ENCODE peak calls at places on chromosomes 3 and 15, in four cellular contexts. K is esophagus muscularis mucosa, D is body of pancreas, Y is heart left ventricle. I is an unnamed sample. For H3K36me3, the result is how much of the 10 kb centered on the place peaks cover.

GRCh38 chr3:196941846-196942225 is 492 bp downstream of the NCBP2 start:
- DNase-seq in K (no peak), D (no peak), Y (peak), I (peak)

GRCh38 chr3:146468234-146468931 is 978 bp downstream of the PLSCR2 start:
- DNase-seq in K (no peak), D (no peak), Y (no peak), I (peak)

GRCh38 chr15:66701422-66702034 is 508 bp upstream of the SMAD6 start:
- DNase-seq in K (no peak), D (no peak), Y (peak), I (peak)

GRCh38 chr3:168024537-168024941 is 71.2 kb downstream of the GOLIM4 start:
- DNase-seq in K (no peak), D (no peak), Y (no peak), I (no peak)

GRCh38 chr15:71125831-71126453 is 10.7 kb downstream of the THSD4 start:
- DNase-seq in K (no peak), D (no peak), Y (no peak), I (no peak)

GRCh38 chr3:51604212-51604611 is 65.7 kb downstream of the RAD54L2 start:
- DNase-seq in K (no peak), D (no peak), Y (no peak), I (no peak)

GRCh38 chr3:85652322-85652721 is 693.5 kb downstream of the CADM2 start:
- DNase-seq in K (no peak), D (no peak), Y (no peak), I (no peak)

GRCh38 chr15:27851811-27852210 is 247.3 kb downstream of the OCA2 start:
- DNase-seq in K (peak), D (no peak), Y (no peak), I (no peak)

GRCh38 chr3:50890688-50891344 is 216.1 kb downstream of the DOCK3 start:
- DNase-seq in K (no peak), D (no peak), Y (no peak), I (no peak)

GRCh38 chr15:77506311-77507150 is 85.8 kb downstream of the HMG20A start:
- DNase-seq in K (no peak), D (peak), Y (peak), I (peak)

GRCh38 chr3:25944328-25944727 is 154.4 kb downstream of the OXSM start:
- DNase-seq in K (no peak), D (no peak), Y (no peak), I (no peak)

GRCh38 chr15:60788514-60789091 is 309.7 kb upstream of the ICE2 start:
- DNase-seq in K (no peak), D (no peak), Y (no peak), I (no peak)

GRCh38 chr3:133038089-133038730 is at the start of gene TMEM108:
- DNase-seq in K (no peak), D (peak), Y (peak), I (peak)

GRCh38 chr15:84956199-84956598 is 25.5 kb upstream of the PDE8A start:
- DNase-seq in K (no peak), D (no peak), Y (no peak), I (no peak)

GRCh38 chr3:37982351-37982750 is 8.2 kb upstream of the VILL start:
- DNase-seq in K (no peak), D (no peak), Y (no peak), I (no peak)

GRCh38 chr3:106765342-106765741 is 611.9 kb upstream of the CCDC54 start:
- DNase-seq in K (no peak), D (no peak), Y (no peak), I (no peak)

GRCh38 chr3:11300970-11301369 is 28.8 kb downstream of the ATG7 start:
- DNase-seq in K (no peak), D (no peak), Y (no peak), I (no peak)

GRCh38 chr3:130465486-130465885 is 51.5 kb upstream of the COL6A6 start:
- DNase-seq in K (no peak), D (no peak), Y (no peak), I (no peak)
- TF ChIP-seq CTCF in K (no peak), D (no peak), Y (no peak), I (no peak)

DNA sequence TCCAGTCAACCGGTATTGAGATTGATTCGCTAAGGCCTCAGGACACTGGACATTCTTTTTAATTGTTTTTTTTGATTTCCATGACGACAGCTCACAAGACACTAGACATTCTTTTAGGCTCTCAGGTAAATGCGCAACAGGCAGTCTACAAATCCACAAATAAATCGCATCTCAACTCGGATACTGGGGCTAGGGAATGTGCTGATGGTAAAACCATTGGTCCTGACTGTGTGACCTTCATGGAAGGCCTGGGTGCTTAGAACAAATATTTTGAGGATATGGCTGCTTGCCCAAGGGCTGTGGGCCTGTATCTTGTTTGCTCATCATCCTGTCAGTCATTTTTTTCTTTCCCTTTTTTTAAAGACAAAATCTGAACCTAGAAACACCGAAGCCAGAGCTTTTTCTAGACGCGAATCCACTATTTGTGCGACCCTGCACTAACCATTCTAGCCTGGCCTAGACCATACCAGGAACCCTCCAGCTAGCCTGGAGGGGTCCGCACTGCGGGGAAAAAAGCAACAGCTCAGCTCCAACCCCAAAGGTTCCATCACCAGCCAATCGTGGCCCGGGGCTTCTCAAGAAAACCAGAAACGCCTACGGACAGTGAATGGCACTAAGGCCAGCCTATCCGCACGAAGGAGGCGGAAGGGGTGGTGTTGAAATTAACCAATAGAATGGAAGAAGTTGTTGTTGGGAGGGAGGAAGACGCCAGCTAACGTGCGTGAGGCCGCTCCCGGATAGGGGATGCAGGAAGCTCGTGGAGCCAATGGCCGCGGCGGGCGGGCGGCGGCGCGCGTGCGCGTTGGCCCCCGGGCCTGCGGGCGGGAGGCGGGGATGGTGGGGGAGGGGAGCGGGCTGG is 18.1 kb upstream of the CHD2 start:
- DNase-seq in K (peak), D (peak), Y (peak), I (peak)
- TF ChIP-seq POLR2A in K (peak), D (peak), Y (peak), I (peak)

DNA sequence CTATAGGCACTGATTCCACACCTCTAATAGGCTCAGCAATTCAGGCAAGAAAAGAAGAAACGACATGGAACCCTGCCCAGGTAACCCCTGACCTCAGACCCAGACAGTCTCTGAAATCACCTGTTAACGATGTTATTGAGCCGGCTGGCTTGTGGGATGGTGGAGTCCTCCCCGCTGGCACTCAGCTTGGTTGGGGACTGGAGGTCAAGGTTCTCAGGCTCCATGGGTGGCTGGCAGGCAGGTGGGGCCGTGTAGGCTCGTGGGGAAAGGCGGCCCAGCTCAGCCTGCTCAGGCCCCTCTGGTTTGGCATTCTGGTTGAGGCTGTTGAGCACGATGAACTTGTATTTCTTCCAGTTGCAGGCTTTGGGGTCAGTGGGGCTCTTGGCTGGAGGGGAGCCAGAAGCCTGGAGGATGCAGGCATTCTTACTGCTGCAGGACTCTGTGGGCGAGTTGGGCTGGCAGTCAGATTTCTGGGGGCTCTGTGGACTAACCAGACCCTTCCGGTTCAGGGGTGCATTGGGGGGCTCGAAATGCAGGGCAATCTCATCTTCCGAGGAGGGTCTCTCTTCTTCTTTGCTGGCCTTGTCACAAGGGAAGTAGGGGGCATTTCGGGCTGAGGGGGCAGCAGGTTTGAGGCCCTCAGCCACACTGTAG is 16.2 kb downstream of the BCL6 start:
- DNase-seq in K (no peak), D (no peak), Y (no peak), I (no peak)
- H3K36me3 ChIP-seq in K (half or more), D (under half), Y (half or more), I (under half)

DNA sequence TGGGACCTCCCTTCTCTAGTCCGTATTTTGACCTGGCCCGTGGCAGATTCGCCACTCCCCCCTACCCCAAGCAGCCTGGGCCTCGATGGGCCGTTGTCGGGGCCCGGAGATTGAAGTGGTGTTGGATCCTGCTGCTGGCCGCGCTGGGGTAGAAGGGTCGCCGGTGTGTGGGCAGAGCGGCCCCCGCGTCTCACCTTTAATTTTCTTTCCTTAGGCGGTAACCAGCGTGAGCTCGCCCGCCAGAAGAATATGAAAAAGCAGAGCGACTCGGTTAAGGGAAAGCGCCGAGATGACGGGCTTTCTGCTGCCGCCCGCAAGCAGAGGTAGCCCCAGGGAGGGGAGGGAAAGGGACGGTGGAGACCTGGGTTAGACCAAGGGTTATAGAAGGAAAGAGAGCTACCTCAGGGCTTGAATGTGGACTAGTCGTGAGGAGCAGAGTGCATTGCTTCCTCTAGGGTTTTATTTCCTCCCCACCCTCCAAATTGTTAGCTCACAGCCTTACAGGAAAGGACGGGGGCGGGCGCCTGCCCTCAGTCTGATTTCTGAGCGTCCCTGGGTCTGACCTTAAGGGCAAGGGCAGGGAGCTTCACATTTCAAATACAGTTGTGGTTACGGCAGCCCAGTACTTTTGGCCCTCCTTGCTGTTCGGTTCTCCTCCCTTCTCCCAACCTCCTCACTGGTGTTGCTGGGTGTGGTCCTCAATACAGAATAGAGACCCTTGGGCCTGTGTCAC is 807 bp downstream of the SERF2 start:
- DNase-seq in K (no peak), D (peak), Y (peak), I (peak)
- TF ChIP-seq CTCF in K (no peak), D (no peak), Y (no peak), I (no peak)

I was measured in testis.